ENCODE peak calls at places on chromosome 7, in five cellular contexts. P is GM12878, A is K562, N is SK-N-SH, E is HepG2. Y is an unnamed sample.

GRCh38 chr7:82085116-82085515 is 315.3 kb upstream of the HGF start:
- DNase-seq in A (no peak), P (no peak), E (no peak), N (no peak), Y (no peak)

GRCh38 chr7:148706368-148706767 is 7.7 kb downstream of the CUL1 start:
- DNase-seq in E (peak), A (no peak), P (no peak), N (no peak), Y (no peak)

GRCh38 chr7:95066736-95067530 is 159.5 kb downstream of the PPP1R9A start:
- DNase-seq in E (peak), N (no peak), P (no peak), A (no peak), Y (no peak)

GRCh38 chr7:159091041-159091440 is 53.6 kb downstream of the VIPR2 start:
- DNase-seq in A (no peak), E (no peak), P (no peak), N (no peak), Y (no peak)

GRCh38 chr7:76294344-76295024 is 8.0 kb upstream of the HSPB1 start:
- DNase-seq in E (peak), N (peak), P (no peak), A (peak), Y (peak)

GRCh38 chr7:155213955-155214327 is 83.7 kb upstream of the INSIG1 start:
- DNase-seq in P (no peak), A (peak), E (no peak), N (no peak), Y (no peak)

GRCh38 chr7:105304040-105304895 is 84.5 kb downstream of the SRPK2 start:
- DNase-seq in A (no peak), N (no peak), P (peak), E (peak), Y (peak)

GRCh38 chr7:51234139-51234538 is 82.5 kb downstream of the COBL start:
- DNase-seq in A (no peak), E (no peak), P (no peak), N (no peak), Y (no peak)

GRCh38 chr7:105638942-105639495 is 57.7 kb upstream of the EFCAB10 start:
- DNase-seq in A (no peak), N (no peak), P (no peak), E (no peak), Y (no peak)

GRCh38 chr7:20107582-20107981 is 109.6 kb downstream of the MACC1 start:
- DNase-seq in P (no peak), N (no peak), E (no peak), A (no peak), Y (no peak)

GRCh38 chr7:129161524-129161923 is 17.0 kb downstream of the TSPAN33 start:
- DNase-seq in A (no peak), P (no peak), N (no peak), E (no peak), Y (no peak)

GRCh38 chr7:85469446-85469970 is 282.7 kb upstream of the SEMA3D start:
- DNase-seq in A (no peak), P (no peak), N (no peak), E (no peak), Y (no peak)

GRCh38 chr7:2621061-2621828 is 10.5 kb upstream of the TTYH3 start:
- DNase-seq in N (no peak), A (peak), E (no peak), P (no peak), Y (no peak)

GRCh38 chr7:41149576-41149975 is 553.3 kb downstream of the INHBA start:
- DNase-seq in A (no peak), P (no peak), E (no peak), N (no peak), Y (no peak)

GRCh38 chr7:143012409-143012808 is 14.5 kb downstream of the OR9A2 start:
- DNase-seq in N (no peak), P (no peak), A (no peak), E (no peak), Y (no peak)

GRCh38 chr7:111290982-111291381 is 200.1 kb downstream of the LRRN3 start:
- DNase-seq in A (no peak), N (no peak), E (no peak), P (no peak), Y (no peak)

GRCh38 chr7:69762821-69763352 is 164.6 kb downstream of the AUTS2 start:
- DNase-seq in A (no peak), N (no peak), P (no peak), E (no peak), Y (no peak)

GRCh38 chr7:70416611-70417010 is 715.3 kb upstream of the GALNT17 start:
- DNase-seq in E (no peak), P (no peak), N (no peak), A (no peak), Y (no peak)

GRCh38 chr7:39891879-39892278 is 58.2 kb upstream of the CDK13 start:
- DNase-seq in E (no peak), N (no peak), A (no peak), P (no peak), Y (no peak)

GRCh38 chr7:157840913-157841756 is 504.3 kb downstream of the DNAJB6 start:
- DNase-seq in P (no peak), E (no peak), A (no peak), N (no peak), Y (no peak)

GRCh38 chr7:123022576-123022975 is 27.1 kb upstream of the TAS2R16 start:
- DNase-seq in N (no peak), P (no peak), A (no peak), E (no peak), Y (no peak)

GRCh38 chr7:33998487-33998886 is 93.1 kb downstream of the BMPER start:
- DNase-seq in A (no peak), E (peak), P (no peak), N (no peak), Y (no peak)

GRCh38 chr7:3393862-3394261 is 92.8 kb downstream of the SDK1 start:
- DNase-seq in P (no peak), E (no peak), N (no peak), A (no peak), Y (no peak)

GRCh38 chr7:930975-931758 is 23.3 kb downstream of the ADAP1 start:
- DNase-seq in E (no peak), N (no peak), P (no peak), A (no peak), Y (no peak)

GRCh38 chr7:48964074-48964473 is 39.7 kb downstream of the CDC14C start:
- DNase-seq in E (no peak), P (no peak), A (no peak), N (no peak), Y (no peak)

GRCh38 chr7:130135208-130136205 is 65.2 kb downstream of the KLHDC10 start:
- DNase-seq in E (no peak), P (no peak), A (peak), N (no peak), Y (no peak)

GRCh38 chr7:80508440-80508839 is 3.4 kb downstream of the GNAT3 start:
- DNase-seq in A (no peak), N (no peak), E (no peak), P (no peak), Y (no peak)

GRCh38 chr7:19919156-19920085 is 146.0 kb upstream of the TMEM196 start:
- DNase-seq in A (no peak), P (no peak), E (no peak), N (no peak), Y (no peak)

GRCh38 chr7:131110294-131111080 is 217.2 kb upstream of the MKLN1 start:
- DNase-seq in E (no peak), A (no peak), P (no peak), N (no peak), Y (no peak)

GRCh38 chr7:158300427-158300826 is 287.2 kb downstream of the PTPRN2 start:
- DNase-seq in P (no peak), A (no peak), N (no peak), E (no peak), Y (no peak)

GRCh38 chr7:24477807-24478655 is 95.2 kb upstream of the PALS2 start:
- DNase-seq in P (no peak), E (peak), A (peak), N (no peak), Y (no peak)

GRCh38 chr7:1931248-1931950 is 261.3 kb downstream of the ELFN1 start:
- DNase-seq in N (no peak), E (no peak), P (no peak), A (no peak), Y (no peak)

GRCh38 chr7:70132802-70133201 is 534.5 kb downstream of the AUTS2 start:
- DNase-seq in A (no peak), E (no peak), N (no peak), P (no peak), Y (no peak)

GRCh38 chr7:148274118-148274517 is 316.4 kb upstream of the C7orf33 start:
- DNase-seq in P (no peak), N (no peak), A (no peak), E (no peak), Y (no peak)

GRCh38 chr7:116706668-116707126 is 34.7 kb downstream of the MET start:
- DNase-seq in A (no peak), P (no peak), E (no peak), N (no peak), Y (peak)

GRCh38 chr7:34900891-34901493 is 136.3 kb downstream of the DPY19L1 start:
- DNase-seq in P (no peak), N (peak), A (peak), E (peak), Y (peak)

GRCh38 chr7:69982197-69982596 is 383.9 kb downstream of the AUTS2 start:
- DNase-seq in N (no peak), P (no peak), E (no peak), A (no peak), Y (no peak)

GRCh38 chr7:39595102-39595620 is 28.2 kb upstream of the RALA start:
- DNase-seq in A (no peak), N (no peak), E (peak), P (no peak), Y (no peak)

GRCh38 chr7:118657391-118658005 is 433.0 kb downstream of the ANKRD7 start:
- DNase-seq in P (peak), A (no peak), E (no peak), N (no peak), Y (no peak)
- TF ChIP-seq ZBTB33 in P (no peak), A (no peak), E (no peak), N (no peak), Y (no peak)

DNA sequence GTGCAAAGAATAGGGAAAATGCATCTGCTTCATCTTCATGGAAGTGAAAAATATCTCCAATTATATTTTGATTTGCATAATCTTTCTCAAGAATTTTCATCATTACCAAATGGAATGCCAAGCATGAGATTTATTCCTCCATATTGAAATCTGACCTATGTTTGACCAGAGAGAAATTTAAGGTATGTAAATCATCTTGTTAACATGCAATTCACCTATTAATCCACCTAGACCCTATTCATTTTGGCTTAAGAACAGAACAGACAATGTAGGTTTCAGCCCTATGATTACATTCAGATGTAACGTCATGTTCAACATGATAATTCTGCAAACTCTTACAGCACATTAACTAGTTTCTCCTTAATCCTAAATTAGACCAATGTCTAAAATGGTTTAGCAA is 30.8 kb upstream of the TMEM140 start:
- DNase-seq in P (no peak), A (no peak), E (no peak), N (no peak), Y (no peak)
- TF ChIP-seq ZBTB33 in P (no peak), A (no peak), E (no peak), N (no peak), Y (no peak)

GRCh38 chr7:74044366-74045350 is 16.7 kb downstream of the ELN start:
- DNase-seq in A (no peak), N (no peak), P (no peak), E (no peak), Y (no peak)

GRCh38 chr7:74042746-74043522 is 15.0 kb downstream of the ELN start:
- DNase-seq in A (no peak), N (peak), E (no peak), P (no peak), Y (no peak)

GRCh38 chr7:74040791-74041520 is 13.0 kb downstream of the ELN start:
- DNase-seq in A (no peak), E (no peak), N (no peak), P (no peak), Y (no peak)

GRCh38 chr7:74040101-74040790 is 12.3 kb downstream of the ELN start:
- DNase-seq in E (no peak), N (no peak), A (no peak), P (no peak), Y (no peak)

DNA sequence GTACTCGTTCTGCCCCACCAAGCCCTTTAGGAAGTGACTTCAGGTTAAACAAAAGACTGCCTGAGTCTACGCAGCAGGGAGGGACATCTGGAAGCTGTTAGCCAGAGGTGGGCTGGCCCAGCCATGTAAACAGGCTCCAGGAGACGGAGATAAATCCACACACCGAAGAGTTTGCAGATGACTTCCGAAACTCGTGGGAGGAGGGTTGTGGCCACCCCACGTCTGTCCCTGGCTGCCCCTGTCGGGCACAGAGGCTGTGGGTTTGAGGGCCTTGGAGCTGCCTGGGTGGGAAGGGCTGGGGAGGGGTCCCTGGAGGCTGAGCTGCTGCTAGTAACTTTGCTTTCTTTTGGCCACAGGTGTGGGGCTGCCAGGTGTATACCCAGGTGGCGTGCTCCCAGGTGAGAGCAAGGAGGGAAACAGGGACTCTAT is 15.6 kb downstream of the ELN start:
- DNase-seq in P (no peak), E (no peak), N (peak), A (no peak), Y (no peak)
- TF ChIP-seq ZBTB33 in P (no peak), E (no peak), N (no peak), A (no peak), Y (no peak)

DNA sequence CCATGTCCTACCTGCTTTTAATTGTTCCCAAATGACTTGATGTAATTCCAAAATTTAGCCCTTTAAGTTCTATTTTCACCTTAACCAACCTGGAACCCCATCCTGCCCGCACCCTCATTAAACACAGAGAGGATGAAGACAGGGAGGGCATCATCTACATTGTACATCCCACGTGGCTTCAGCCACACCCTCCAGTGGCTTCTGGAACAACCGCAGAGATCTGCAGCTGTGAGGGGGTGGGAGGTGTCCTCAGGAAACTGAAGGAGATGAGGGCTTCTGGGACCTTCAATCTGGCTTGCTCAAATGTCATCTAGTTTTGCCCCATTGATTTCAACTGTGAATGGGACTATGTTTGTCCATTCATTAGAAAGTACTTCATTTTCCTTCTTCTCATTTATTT is 39.0 kb downstream of the AKR1B1 start:
- DNase-seq in A (no peak), N (no peak), E (no peak), P (no peak), Y (no peak)
- TF ChIP-seq ZBTB33 in A (no peak), N (no peak), E (no peak), P (no peak), Y (no peak)

GRCh38 chr7:156676263-156676662 is 35.7 kb downstream of the RNF32 start:
- DNase-seq in A (no peak), E (no peak), P (no peak), N (no peak), Y (no peak)

GRCh38 chr7:156677655-156678054 is 37.1 kb downstream of the RNF32 start:
- DNase-seq in P (no peak), E (no peak), N (no peak), A (no peak), Y (no peak)

GRCh38 chr7:156673454-156673853 is 32.9 kb downstream of the RNF32 start:
- DNase-seq in N (no peak), E (no peak), A (no peak), P (no peak), Y (no peak)

GRCh38 chr7:156673902-156674301 is 33.3 kb downstream of the RNF32 start:
- DNase-seq in N (no peak), E (no peak), P (no peak), A (no peak), Y (no peak)

DNA sequence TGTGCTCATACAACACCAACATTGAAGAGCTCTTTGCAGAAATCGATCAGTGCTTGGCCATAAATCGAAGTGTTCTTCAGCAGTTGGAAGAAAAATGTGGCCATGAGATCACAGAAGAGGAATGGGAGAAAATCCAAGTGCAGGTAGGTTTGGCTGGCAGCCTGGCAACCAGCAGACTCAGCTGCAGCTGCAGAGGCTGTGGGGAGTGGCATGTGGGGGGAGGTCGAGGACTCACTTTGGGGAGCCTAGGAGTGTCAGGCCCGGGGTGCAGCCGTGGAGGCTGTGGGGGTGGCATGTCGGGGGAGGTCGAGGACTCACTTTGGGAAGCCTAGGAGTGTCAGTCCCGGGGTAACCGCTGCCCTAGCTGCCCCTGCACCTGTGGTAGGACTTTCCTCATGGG is 35.1 kb downstream of the RNF32 start:
- DNase-seq in N (no peak), P (no peak), E (no peak), A (no peak), Y (no peak)
- TF ChIP-seq ZBTB33 in N (no peak), P (no peak), E (no peak), A (no peak), Y (no peak)

Y was measured in HCT116.